ENCODE peak calls at places on chromosomes 12 and 14, in six cellular contexts. U, F, D, Q, Y and A are unnamed samples.

GRCh38 chr12:26628234-26628633 is 204.8 kb downstream of the ITPR2 start:
- DNase-seq in U (no peak), F (no peak), D (peak), Q (peak), Y (no peak), A (no peak)

GRCh38 chr12:75635606-75636444 is 124.4 kb upstream of the KRR1 start:
- DNase-seq in U (no peak), F (peak), D (peak), Q (peak), Y (peak), A (peak)

GRCh38 chr12:51424662-51425539 is at the start of gene SLC4A8:
- DNase-seq in U (peak), F (peak), D (peak), Q (peak), Y (peak), A (peak)

GRCh38 chr12:103442187-103442564 is 53.6 kb downstream of the C12orf42 start:
- DNase-seq in U (no peak), F (no peak), D (no peak), Q (no peak), Y (no peak), A (no peak)

GRCh38 chr12:75571204-75571603 is 59.8 kb upstream of the KRR1 start:
- DNase-seq in U (no peak), F (no peak), D (no peak), Q (no peak), Y (no peak), A (no peak)

GRCh38 chr14:94460631-94461416 is 8.2 kb upstream of the SERPINA11 start:
- DNase-seq in U (peak), F (no peak), D (no peak), Q (no peak), Y (no peak), A (no peak)

GRCh38 chr12:111437816-111438454 is 32.2 kb downstream of the SH2B3 start:
- DNase-seq in U (no peak), F (peak), D (peak), Q (peak), Y (no peak), A (no peak)

GRCh38 chr14:99681101-99681831 is 2.8 kb upstream of the CYP46A1 start:
- DNase-seq in U (no peak), F (no peak), D (no peak), Q (no peak), Y (no peak), A (no peak)

GRCh38 chr12:54371328-54372112 is 7.2 kb upstream of the GPR84 start:
- DNase-seq in U (no peak), F (peak), D (no peak), Q (no peak), Y (no peak), A (no peak)

GRCh38 chr12:2877047-2877958 is at the start of the genes FOXM1 and RHNO1:
- DNase-seq in U (peak), F (peak), D (peak), Q (peak), Y (peak), A (peak)

GRCh38 chr14:102774391-102775153 is 2.7 kb upstream of the TRAF3 start:
- DNase-seq in U (peak), F (peak), D (peak), Q (peak), Y (peak), A (peak)

GRCh38 chr14:102778616-102779351 is 1.5 kb downstream of the TRAF3 start:
- DNase-seq in U (peak), F (no peak), D (peak), Q (no peak), Y (no peak), A (no peak)

GRCh38 chr14:102776761-102777710 is at the start of gene TRAF3:
- DNase-seq in U (peak), F (peak), D (peak), Q (peak), Y (peak), A (peak)

GRCh38 chr14:102777711-102778615 is 714 bp downstream of the TRAF3 start:
- DNase-seq in U (peak), F (peak), D (peak), Q (peak), Y (peak), A (peak)

DNA sequence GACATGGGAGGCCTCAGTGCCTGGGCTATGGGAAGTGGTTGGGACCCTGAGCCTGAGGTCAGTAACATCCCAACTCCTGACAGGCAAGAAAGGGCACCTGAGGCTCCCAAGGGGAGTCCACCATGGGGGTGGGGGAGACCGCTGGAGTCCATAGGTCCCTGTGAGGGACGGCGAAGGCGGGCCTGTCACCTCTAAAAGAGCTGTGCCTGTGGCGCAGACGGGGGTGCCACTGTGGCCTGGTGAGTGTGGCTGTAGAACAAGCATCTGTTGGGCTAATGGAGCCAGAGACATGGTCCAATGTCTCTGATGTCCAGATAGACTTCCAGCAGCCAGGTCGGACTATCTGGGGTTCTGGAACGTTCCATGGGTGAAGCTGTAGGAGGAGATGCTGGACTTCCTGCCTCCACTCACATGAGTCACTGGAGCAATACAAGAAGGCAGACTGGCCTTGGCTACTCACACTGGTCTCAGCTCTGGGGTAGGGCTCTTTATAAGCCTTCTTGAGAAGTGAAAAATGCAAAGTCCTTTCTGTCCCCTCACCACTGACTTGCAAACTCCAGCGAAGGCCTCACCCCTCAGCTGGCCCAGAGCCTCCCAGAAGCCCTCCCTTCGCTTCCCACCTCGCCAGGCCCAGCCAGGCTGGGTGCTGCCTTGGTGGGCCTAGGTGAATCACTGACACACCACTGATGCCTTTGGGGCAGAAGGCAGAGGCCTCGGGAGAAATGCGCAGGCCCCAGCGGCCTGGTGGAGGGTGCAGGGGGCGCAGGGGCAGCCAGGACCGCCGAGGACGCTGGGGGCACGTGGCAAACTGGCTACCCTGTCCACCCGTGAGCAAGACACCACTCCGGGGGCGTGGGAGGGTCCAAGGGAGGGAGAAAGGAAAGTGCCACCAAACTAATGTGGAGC is 1.1 kb upstream of the TRAF3 start:
- DNase-seq in U (peak), F (peak), D (peak), Q (peak), Y (peak), A (no peak)
- H3K4me2 ChIP-seq in U (peak), F (no peak), D (no peak), Q (peak), Y (peak), A (no peak)

GRCh38 chr14:55131782-55132181 is 2.7 kb downstream of the LGALS3 start:
- DNase-seq in U (no peak), F (no peak), D (peak), Q (no peak), Y (no peak), A (no peak)
- H3K27ac ChIP-seq in U (no peak), F (peak), D (peak), Q (no peak), Y (peak), A (no peak)

DNA sequence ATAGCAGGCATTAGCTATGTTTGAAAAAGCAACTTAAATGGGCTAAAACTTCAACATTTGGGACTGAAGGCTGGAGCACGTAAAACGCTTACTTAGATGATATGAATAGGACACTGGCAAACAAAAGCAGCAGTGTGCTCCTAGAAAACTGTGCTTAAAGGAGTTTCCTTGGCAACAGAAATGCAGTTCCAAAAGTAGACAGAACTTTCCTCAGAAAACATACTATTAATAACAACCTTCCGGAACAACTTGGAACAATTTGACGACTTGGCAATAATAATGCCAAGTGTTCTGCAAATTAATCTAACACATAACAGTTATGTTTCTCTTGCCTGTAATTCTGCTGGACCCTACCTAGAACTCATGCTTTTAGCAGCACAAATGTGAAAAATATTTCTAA is 235.4 kb upstream of the NPAS3 start:
- DNase-seq in U (no peak), F (peak), D (peak), Q (peak), Y (no peak), A (no peak)
- H3K4me2 ChIP-seq in U (no peak), F (peak), D (peak), Q (peak), Y (no peak), A (no peak)

GRCh38 chr14:59268858-59269257 is 80.4 kb downstream of the DAAM1 start:
- DNase-seq in U (no peak), F (no peak), D (no peak), Q (peak), Y (no peak), A (no peak)
- H3K27ac ChIP-seq in U (no peak), F (no peak), D (no peak), Q (no peak), Y (no peak), A (no peak)

DNA sequence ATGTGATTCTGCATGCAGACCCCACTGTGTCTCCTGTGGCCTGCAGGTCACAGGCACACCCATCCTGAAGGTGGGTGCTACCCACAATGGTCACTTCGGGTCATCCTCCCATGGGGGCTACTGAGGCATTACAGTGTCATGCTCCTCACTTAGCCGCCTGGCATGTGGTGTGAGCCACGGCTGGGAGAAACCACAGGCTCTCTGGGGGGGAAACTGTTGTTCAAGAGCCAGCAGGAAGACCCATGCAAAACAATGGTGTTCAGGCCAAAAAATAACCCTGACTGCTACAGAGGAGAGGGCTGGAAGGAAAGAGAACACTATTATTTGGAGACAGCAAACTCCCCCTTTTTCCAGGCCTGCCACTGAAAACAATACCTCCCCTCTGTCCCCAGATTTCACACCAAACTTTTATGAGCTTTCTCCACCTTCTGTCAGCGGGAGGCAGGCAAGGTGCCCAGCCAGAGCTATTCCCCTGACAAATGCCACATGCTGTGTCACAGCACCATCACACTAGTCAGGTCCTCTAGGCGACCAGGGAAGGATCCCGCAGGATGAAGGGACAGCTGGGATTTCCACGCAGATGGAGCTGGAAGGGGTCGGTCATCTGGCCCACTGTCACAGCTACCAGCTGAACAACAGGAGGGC is 83.7 kb downstream of the CHGA start:
- DNase-seq in U (no peak), F (no peak), D (no peak), Q (peak), Y (no peak), A (no peak)
- H3K4me2 ChIP-seq in U (no peak), F (no peak), D (no peak), Q (peak), Y (no peak), A (no peak)

DNA sequence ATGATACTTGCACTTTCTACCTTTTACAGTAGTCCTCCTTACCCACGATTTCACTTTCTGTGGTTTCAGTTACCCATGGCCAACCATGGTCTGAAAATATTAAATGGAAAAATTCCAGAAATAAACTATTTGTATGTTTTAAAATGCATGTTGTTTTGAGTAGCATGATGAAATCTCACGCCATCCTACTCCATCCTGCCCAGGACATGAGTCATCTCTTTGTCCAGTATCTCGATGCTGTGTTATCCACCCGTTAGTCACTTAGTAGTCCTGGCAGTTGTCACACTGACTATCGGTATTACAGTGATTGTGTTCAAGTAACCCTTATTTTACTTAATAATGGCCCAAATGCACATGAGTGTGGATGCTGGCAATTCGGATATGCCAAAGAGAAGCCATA is 22.4 kb downstream of the SYT1 start:
- DNase-seq in U (no peak), F (peak), D (peak), Q (peak), Y (no peak), A (no peak)
- H3K27ac ChIP-seq in U (no peak), F (no peak), D (peak), Q (peak), Y (no peak), A (no peak)